ENCODE peak calls at places on chromosomes 3 and 15, in eight cellular contexts. V is fibroblast of pulmonary artery; Z is heart right ventricle; B is CD4-positive, alpha-beta T cell; D is astrocyte of the spinal cord; W is fibroblast of mammary gland; Q is breast epithelium; E is OCI-LY7. A is an unnamed sample.

GRCh38 chr3:190158261-190158660 is 37.6 kb upstream of the P3H2 start:
- DNase-seq in V (no peak), Z (no peak), B (no peak), D (no peak), W (no peak), Q (no peak), E (no peak), A (no peak)

GRCh38 chr15:43954181-43954621 is 127.4 kb downstream of the WDR76 start:
- DNase-seq in V (no peak), Z (no peak), B (no peak), D (no peak), W (peak), Q (no peak), E (no peak), A (no peak)

GRCh38 chr3:154324919-154325318 is 632 bp upstream of the DHX36 start:
- DNase-seq in V (no peak), Z (no peak), B (no peak), D (no peak), W (peak), Q (no peak), E (no peak), A (no peak)

GRCh38 chr15:57146394-57147140 is 228.1 kb downstream of the TCF12 start:
- DNase-seq in V (peak), Z (no peak), B (no peak), D (peak), W (peak), Q (no peak), E (peak), A (no peak)

GRCh38 chr3:101509811-101510210 is 3.2 kb downstream of the SENP7 start:
- DNase-seq in V (peak), Z (no peak), B (no peak), D (peak), W (peak), Q (no peak), E (no peak), A (no peak)

GRCh38 chr3:70615286-70615685 is 302.8 kb upstream of the MDFIC2 start:
- DNase-seq in V (no peak), Z (no peak), B (no peak), D (no peak), W (no peak), Q (no peak), E (no peak), A (no peak)

GRCh38 chr15:69958494-69959134 is 139.1 kb downstream of the TLE3 start:
- DNase-seq in V (no peak), Z (no peak), B (no peak), D (no peak), W (peak), Q (no peak), E (peak), A (no peak)

GRCh38 chr15:80233511-80234080 is 18.4 kb downstream of the CTXND1 start:
- DNase-seq in V (no peak), Z (no peak), B (no peak), D (no peak), W (no peak), Q (no peak), E (no peak), A (no peak)

GRCh38 chr15:51887887-51888592 is 58.6 kb downstream of the TMOD3 start:
- DNase-seq in V (no peak), Z (no peak), B (no peak), D (no peak), W (no peak), Q (no peak), E (no peak), A (no peak)

GRCh38 chr15:44535509-44536297 is 1.2 kb upstream of the EIF3J start:
- DNase-seq in V (no peak), Z (no peak), B (peak), D (no peak), W (no peak), Q (no peak), E (peak), A (no peak)

GRCh38 chr15:89845305-89845893 is 30.7 kb upstream of the ANPEP start:
- DNase-seq in V (peak), Z (no peak), B (no peak), D (peak), W (peak), Q (no peak), E (no peak), A (no peak)

GRCh38 chr15:100118546-100118945 is 223.2 kb downstream of the ADAMTS17 start:
- DNase-seq in V (no peak), Z (no peak), B (no peak), D (no peak), W (no peak), Q (no peak), E (no peak), A (no peak)

GRCh38 chr3:143970773-143971366 is 753 bp upstream of the DIPK2A start:
- DNase-seq in V (no peak), Z (peak), B (peak), D (no peak), W (peak), Q (peak), E (peak), A (peak)

GRCh38 chr15:45221053-45221599 is 30.9 kb upstream of the SLC28A2 start:
- DNase-seq in V (no peak), Z (no peak), B (no peak), D (no peak), W (no peak), Q (no peak), E (no peak), A (no peak)

GRCh38 chr15:66701422-66702034 is 508 bp upstream of the SMAD6 start:
- DNase-seq in V (no peak), Z (peak), B (peak), D (peak), W (peak), Q (no peak), E (no peak), A (peak)

GRCh38 chr3:124467980-124468902 is 262.0 kb upstream of the UMPS start:
- DNase-seq in V (peak), Z (peak), B (no peak), D (peak), W (peak), Q (no peak), E (peak), A (peak)

GRCh38 chr3:16855497-16855896 is 29.3 kb upstream of the PLCL2 start:
- DNase-seq in V (no peak), Z (no peak), B (no peak), D (no peak), W (no peak), Q (no peak), E (no peak), A (no peak)

GRCh38 chr3:119911748-119912147 is 129.8 kb downstream of the NR1I2 start:
- DNase-seq in V (no peak), Z (no peak), B (no peak), D (no peak), W (no peak), Q (no peak), E (no peak), A (no peak)

GRCh38 chr3:71210257-71211002 is 373.1 kb downstream of the FOXP1 start:
- DNase-seq in V (peak), Z (no peak), B (no peak), D (peak), W (peak), Q (no peak), E (no peak), A (no peak)

GRCh38 chr3:134251731-134252391 is 1.2 kb upstream of the RYK start:
- DNase-seq in V (no peak), Z (peak), B (no peak), D (no peak), W (no peak), Q (no peak), E (no peak), A (no peak)

GRCh38 chr15:67884009-67884408 is 44.2 kb upstream of the RNU6-1 start:
- DNase-seq in V (no peak), Z (no peak), B (no peak), D (peak), W (no peak), Q (no peak), E (no peak), A (no peak)

GRCh38 chr15:67884514-67885225 is 44.8 kb upstream of the RNU6-1 start:
- DNase-seq in V (peak), Z (peak), B (peak), D (peak), W (peak), Q (peak), E (no peak), A (peak)

GRCh38 chr15:67883228-67883773 is 43.5 kb upstream of the RNU6-1 start:
- DNase-seq in V (no peak), Z (no peak), B (no peak), D (no peak), W (no peak), Q (no peak), E (no peak), A (no peak)

GRCh38 chr15:67880651-67881182 is 40.9 kb upstream of the RNU6-1 start:
- DNase-seq in V (peak), Z (no peak), B (no peak), D (no peak), W (peak), Q (no peak), E (peak), A (no peak)

GRCh38 chr15:67882487-67883227 is 42.8 kb upstream of the RNU6-1 start:
- DNase-seq in V (peak), Z (no peak), B (no peak), D (no peak), W (no peak), Q (no peak), E (peak), A (no peak)
- TF ChIP-seq CTCF in V (no peak), Z (no peak), B (no peak), D (no peak), W (no peak), Q (no peak), E (no peak), A (no peak)

GRCh38 chr3:105974381-105974780 is 105.6 kb upstream of the CBLB start:
- DNase-seq in V (no peak), Z (no peak), B (no peak), D (no peak), W (no peak), Q (no peak), E (no peak), A (no peak)
- TF ChIP-seq CTCF in V (no peak), Z (no peak), B (no peak), D (no peak), W (no peak), Q (no peak), E (no peak), A (no peak)

GRCh38 chr15:25435474-25436243 is 3.2 kb downstream of the UBE3A start:
- DNase-seq in V (no peak), Z (no peak), B (no peak), D (no peak), W (no peak), Q (no peak), E (no peak), A (no peak)

GRCh38 chr15:25436707-25437106 is 2.1 kb downstream of the UBE3A start:
- DNase-seq in V (no peak), Z (no peak), B (no peak), D (no peak), W (no peak), Q (no peak), E (no peak), A (no peak)

GRCh38 chr15:25438601-25439455 is at the start of gene UBE3A:
- DNase-seq in V (peak), Z (peak), B (peak), D (peak), W (peak), Q (peak), E (peak), A (peak)

GRCh38 chr15:25439456-25439836 is 622 bp upstream of the UBE3A start:
- DNase-seq in V (peak), Z (no peak), B (no peak), D (no peak), W (peak), Q (no peak), E (peak), A (no peak)

DNA sequence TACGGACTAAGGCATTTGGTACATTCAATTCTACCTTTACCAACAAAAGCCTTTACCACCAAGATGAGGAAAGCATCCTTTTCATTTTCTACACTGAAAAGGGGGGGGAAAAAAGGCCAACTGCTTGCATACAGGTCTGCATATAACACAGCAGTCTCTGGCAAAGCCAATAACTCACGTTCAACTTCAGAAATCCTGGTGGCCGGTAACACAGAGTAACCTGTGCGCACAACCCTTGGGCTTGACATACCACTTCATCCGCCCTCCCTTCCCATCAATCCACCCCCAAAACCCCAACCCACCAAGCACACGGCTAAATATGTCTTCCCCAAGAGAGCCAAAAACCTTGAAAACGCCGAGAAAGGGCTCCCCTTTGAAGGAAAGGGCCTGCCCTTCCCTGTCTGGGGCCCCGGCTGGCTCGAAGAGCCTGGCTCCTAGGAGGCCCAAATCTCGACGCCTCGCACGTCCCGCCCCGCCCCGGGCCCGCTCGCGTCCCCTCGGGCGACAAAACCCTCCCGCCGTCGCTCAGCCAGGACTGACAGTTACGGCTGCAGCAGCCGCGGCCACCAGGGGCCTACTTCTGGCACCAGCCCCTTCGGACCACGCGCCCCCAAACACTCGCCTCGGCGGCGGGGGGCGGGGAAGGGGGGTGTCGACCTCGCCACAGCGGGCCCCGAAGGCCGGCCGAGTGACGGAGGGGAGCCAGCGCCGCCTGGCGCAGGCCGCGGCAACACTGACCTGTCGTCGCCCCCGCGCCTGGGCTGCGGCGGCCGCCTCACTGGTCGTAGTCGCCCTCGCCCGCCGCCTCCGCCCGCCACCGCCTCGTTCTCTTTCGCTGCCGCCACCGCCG is 848 bp downstream of the UBE3A start:
- DNase-seq in V (peak), Z (peak), B (peak), D (peak), W (peak), Q (peak), E (peak), A (peak)
- TF ChIP-seq CTCF in V (peak), Z (no peak), B (peak), D (peak), W (no peak), Q (no peak), E (peak), A (peak)

GRCh38 chr15:31278544-31279220 is 48.0 kb upstream of the KLF13 start:
- DNase-seq in V (no peak), Z (no peak), B (no peak), D (no peak), W (no peak), Q (peak), E (no peak), A (no peak)

GRCh38 chr15:31283046-31283445 is 43.6 kb upstream of the KLF13 start:
- DNase-seq in V (no peak), Z (no peak), B (no peak), D (no peak), W (no peak), Q (no peak), E (no peak), A (no peak)

GRCh38 chr15:31279221-31280036 is 47.2 kb upstream of the KLF13 start:
- DNase-seq in V (no peak), Z (no peak), B (no peak), D (no peak), W (no peak), Q (peak), E (no peak), A (peak)

GRCh38 chr15:31280037-31280830 is 46.4 kb upstream of the KLF13 start:
- DNase-seq in V (no peak), Z (peak), B (no peak), D (no peak), W (no peak), Q (peak), E (no peak), A (peak)

GRCh38 chr15:31280831-31281216 is 45.8 kb upstream of the KLF13 start:
- DNase-seq in V (no peak), Z (no peak), B (no peak), D (no peak), W (no peak), Q (no peak), E (no peak), A (peak)
- TF ChIP-seq CTCF in V (no peak), Z (no peak), B (no peak), D (no peak), W (no peak), Q (no peak), E (no peak), A (no peak)

GRCh38 chr3:155409336-155409735 is 115.9 kb upstream of the STRIT1 start:
- DNase-seq in V (no peak), Z (no peak), B (no peak), D (no peak), W (no peak), Q (no peak), E (no peak), A (no peak)

GRCh38 chr3:155407331-155407730 is 113.8 kb upstream of the STRIT1 start:
- DNase-seq in V (no peak), Z (no peak), B (no peak), D (no peak), W (peak), Q (no peak), E (no peak), A (no peak)

GRCh38 chr3:155407971-155408370 is 114.5 kb upstream of the STRIT1 start:
- DNase-seq in V (no peak), Z (no peak), B (no peak), D (no peak), W (peak), Q (no peak), E (no peak), A (no peak)

GRCh38 chr3:155412856-155413255 is 119.4 kb upstream of the STRIT1 start:
- DNase-seq in V (no peak), Z (no peak), B (no peak), D (no peak), W (no peak), Q (no peak), E (no peak), A (no peak)

GRCh38 chr3:155411500-155412223 is 118.2 kb upstream of the STRIT1 start:
- DNase-seq in V (no peak), Z (no peak), B (no peak), D (no peak), W (peak), Q (no peak), E (peak), A (no peak)
- TF ChIP-seq CTCF in V (no peak), Z (no peak), B (no peak), D (no peak), W (peak), Q (no peak), E (peak), A (peak)